ENCODE peak calls at places on chromosomes 13 and 19, in ten cellular contexts. B, D, C, X, O, W, Y, J, K and Z are unnamed samples.

GRCh38 chr13:71021810-71022422 is 845.1 kb downstream of the DACH1 start:
- DNase-seq in B (no peak), D (no peak), C (no peak), X (no peak), O (no peak), W (no peak), Y (no peak), J (no peak), K (no peak), Z (peak)

GRCh38 chr19:40388486-40388885 is 1.5 kb downstream of the HIPK4 start:
- DNase-seq in B (no peak), D (no peak), C (no peak), X (no peak), O (no peak), W (no peak), Y (no peak), J (no peak), K (no peak), Z (no peak)

GRCh38 chr13:68099616-68100015 is 869.5 kb upstream of the PCDH9 start:
- DNase-seq in B (no peak), D (peak), C (no peak), X (no peak), O (no peak), W (no peak), Y (no peak), J (no peak), K (no peak), Z (no peak)

GRCh38 chr19:56566904-56567273 is 379 bp upstream of the ZNF470 start:
- DNase-seq in B (peak), D (peak), C (no peak), X (no peak), O (no peak), W (peak), Y (peak), J (no peak), K (no peak), Z (no peak)

GRCh38 chr19:44847144-44848035 is 1.3 kb downstream of the NECTIN2 start:
- DNase-seq in B (no peak), D (peak), C (no peak), X (peak), O (peak), W (no peak), Y (peak), J (no peak), K (no peak), Z (no peak)

GRCh38 chr19:37950471-37951175 is 43.6 kb downstream of the SIPA1L3 start:
- DNase-seq in B (no peak), D (no peak), C (no peak), X (no peak), O (no peak), W (no peak), Y (no peak), J (no peak), K (no peak), Z (no peak)

GRCh38 chr13:64709079-64709478 is 2521.1 kb downstream of the PCDH9 start:
- DNase-seq in B (no peak), D (no peak), C (no peak), X (peak), O (no peak), W (no peak), Y (no peak), J (no peak), K (no peak), Z (peak)

GRCh38 chr19:19409235-19410030 is 4.0 kb downstream of the GATAD2A start:
- DNase-seq in B (no peak), D (no peak), C (peak), X (no peak), O (no peak), W (no peak), Y (no peak), J (peak), K (no peak), Z (no peak)

GRCh38 chr19:33301900-33302174 is 497 bp downstream of the CEBPA start:
- DNase-seq in B (peak), D (no peak), C (no peak), X (no peak), O (no peak), W (no peak), Y (no peak), J (no peak), K (no peak), Z (no peak)

GRCh38 chr13:85148009-85148408 is 651.2 kb downstream of the SLITRK6 start:
- DNase-seq in B (no peak), D (no peak), C (no peak), X (no peak), O (no peak), W (no peak), Y (no peak), J (no peak), K (no peak), Z (peak)

GRCh38 chr13:79684426-79684825 is 203.5 kb downstream of the NDFIP2 start:
- DNase-seq in B (no peak), D (no peak), C (no peak), X (peak), O (no peak), W (no peak), Y (no peak), J (no peak), K (no peak), Z (no peak)

GRCh38 chr13:35988648-35989081 is 142.5 kb downstream of the DCLK1 start:
- DNase-seq in B (no peak), D (no peak), C (no peak), X (peak), O (no peak), W (peak), Y (no peak), J (no peak), K (no peak), Z (no peak)

GRCh38 chr13:86960876-86961275 is 710.3 kb upstream of the SLITRK5 start:
- DNase-seq in B (no peak), D (no peak), C (no peak), X (peak), O (no peak), W (no peak), Y (no peak), J (no peak), K (no peak), Z (no peak)

GRCh38 chr13:39612023-39612637 is 9.1 kb upstream of the LHFPL6 start:
- DNase-seq in B (peak), D (peak), C (peak), X (peak), O (peak), W (no peak), Y (peak), J (peak), K (peak), Z (peak)

GRCh38 chr19:18418725-18419194 is 438 bp upstream of the SSBP4 start:
- DNase-seq in B (no peak), D (no peak), C (peak), X (peak), O (no peak), W (no peak), Y (no peak), J (peak), K (peak), Z (peak)

GRCh38 chr19:51653162-51653561 is 6.5 kb upstream of the SIGLEC14 start:
- DNase-seq in B (no peak), D (no peak), C (no peak), X (no peak), O (no peak), W (no peak), Y (no peak), J (no peak), K (no peak), Z (no peak)

GRCh38 chr13:59690857-59691500 is 472.7 kb downstream of the DIAPH3 start:
- DNase-seq in B (no peak), D (no peak), C (no peak), X (peak), O (no peak), W (no peak), Y (no peak), J (no peak), K (no peak), Z (no peak)

GRCh38 chr19:1016647-1017114 is 4.2 kb downstream of the TMEM259 start:
- DNase-seq in B (no peak), D (no peak), C (no peak), X (peak), O (no peak), W (no peak), Y (no peak), J (no peak), K (no peak), Z (no peak)

GRCh38 chr13:91133941-91134772 is 213.3 kb upstream of the MIR17HG start:
- DNase-seq in B (peak), D (peak), C (no peak), X (peak), O (peak), W (no peak), Y (peak), J (no peak), K (peak), Z (peak)

GRCh38 chr19:7783991-7784421 is 21.0 kb downstream of the CLEC4M start:
- DNase-seq in B (no peak), D (peak), C (no peak), X (peak), O (no peak), W (no peak), Y (no peak), J (no peak), K (no peak), Z (no peak)

GRCh38 chr19:39479916-39480315 is 722 bp upstream of the TIMM50 start:
- DNase-seq in B (no peak), D (no peak), C (no peak), X (no peak), O (no peak), W (no peak), Y (no peak), J (no peak), K (no peak), Z (peak)

GRCh38 chr13:25153736-25154135 is 18.4 kb downstream of the AMER2 start:
- DNase-seq in B (no peak), D (no peak), C (no peak), X (no peak), O (no peak), W (no peak), Y (no peak), J (no peak), K (no peak), Z (no peak)

GRCh38 chr13:65028101-65028500 is 2202.0 kb downstream of the PCDH9 start:
- DNase-seq in B (no peak), D (no peak), C (no peak), X (no peak), O (no peak), W (no peak), Y (no peak), J (no peak), K (no peak), Z (no peak)